ENCODE peak calls at places on chromosomes 5 and 9, in nine cellular contexts. C, I, H, Z, K, R, D, F and N are unnamed samples.

GRCh38 chr5:82314964-82315728 is 37.0 kb upstream of the RPS23 start:
- DNase-seq in C (no peak), I (peak), H (no peak), Z (no peak), K (no peak), R (no peak), D (no peak), F (no peak), N (no peak)

GRCh38 chr5:1051366-1051720 is 42.7 kb downstream of the NKD2 start:
- DNase-seq in C (no peak), I (no peak), H (no peak), Z (no peak), K (no peak), R (no peak), D (no peak), F (no peak), N (no peak)

GRCh38 chr5:102856374-102856748 is 101.3 kb downstream of the PAM start:
- DNase-seq in C (no peak), I (peak), H (no peak), Z (no peak), K (no peak), R (peak), D (no peak), F (no peak), N (no peak)

GRCh38 chr5:80874162-80874561 is 86.0 kb upstream of the RASGRF2 start:
- DNase-seq in C (no peak), I (no peak), H (no peak), Z (no peak), K (no peak), R (no peak), D (no peak), F (no peak), N (no peak)

GRCh38 chr9:87443461-87443860 is 54.2 kb upstream of the DAPK1 start:
- DNase-seq in C (no peak), I (no peak), H (no peak), Z (no peak), K (no peak), R (no peak), D (no peak), F (no peak), N (no peak)

GRCh38 chr5:15074651-15075050 is 203.1 kb upstream of the ANKH start:
- DNase-seq in C (no peak), I (no peak), H (no peak), Z (no peak), K (no peak), R (no peak), D (no peak), F (no peak), N (no peak)

GRCh38 chr9:38042626-38043359 is 26.2 kb downstream of the SHB start:
- DNase-seq in C (no peak), I (no peak), H (no peak), Z (no peak), K (no peak), R (no peak), D (no peak), F (no peak), N (no peak)

GRCh38 chr5:92309336-92309991 is 926.3 kb upstream of the ARRDC3 start:
- DNase-seq in C (no peak), I (peak), H (no peak), Z (no peak), K (no peak), R (peak), D (no peak), F (no peak), N (no peak)

GRCh38 chr9:108994695-108995094 is 18.6 kb downstream of the CTNNAL1 start:
- DNase-seq in C (no peak), I (no peak), H (no peak), Z (no peak), K (no peak), R (no peak), D (peak), F (peak), N (no peak)

GRCh38 chr5:172107606-172108005 is 80.4 kb downstream of the STK10 start:
- DNase-seq in C (no peak), I (peak), H (no peak), Z (no peak), K (peak), R (peak), D (no peak), F (no peak), N (no peak)

GRCh38 chr5:149719666-149720065 is 10.4 kb upstream of the PPARGC1B start:
- DNase-seq in C (no peak), I (no peak), H (no peak), Z (peak), K (no peak), R (no peak), D (peak), F (no peak), N (no peak)

GRCh38 chr5:100777680-100778281 is 125.3 kb downstream of the ST8SIA4 start:
- DNase-seq in C (no peak), I (peak), H (no peak), Z (peak), K (no peak), R (peak), D (peak), F (no peak), N (no peak)

GRCh38 chr9:75200892-75201470 is 112.7 kb downstream of the OSTF1 start:
- DNase-seq in C (peak), I (peak), H (no peak), Z (no peak), K (no peak), R (no peak), D (peak), F (no peak), N (no peak)

GRCh38 chr9:113454914-113455761 is 8.4 kb upstream of the RGS3 start:
- DNase-seq in C (no peak), I (peak), H (no peak), Z (no peak), K (no peak), R (peak), D (peak), F (peak), N (no peak)

GRCh38 chr5:146703899-146704298 is 174.7 kb downstream of the PPP2R2B start:
- DNase-seq in C (no peak), I (no peak), H (no peak), Z (no peak), K (no peak), R (no peak), D (no peak), F (no peak), N (no peak)

GRCh38 chr9:86732514-86732913 is 214.8 kb downstream of the GAS1 start:
- DNase-seq in C (no peak), I (peak), H (no peak), Z (no peak), K (no peak), R (no peak), D (no peak), F (no peak), N (no peak)

GRCh38 chr9:116646661-116647514 is 40.2 kb upstream of the TRIM32 start:
- DNase-seq in C (no peak), I (peak), H (no peak), Z (no peak), K (no peak), R (no peak), D (peak), F (no peak), N (no peak)

GRCh38 chr5:135964670-135965320 is 10.0 kb upstream of the LECT2 start:
- DNase-seq in C (no peak), I (no peak), H (no peak), Z (no peak), K (no peak), R (no peak), D (no peak), F (no peak), N (no peak)

GRCh38 chr5:76813982-76814562 is 4.8 kb upstream of the F2RL1 start:
- DNase-seq in C (no peak), I (peak), H (no peak), Z (no peak), K (no peak), R (no peak), D (no peak), F (no peak), N (no peak)

GRCh38 chr5:132418876-132419275 is 49.4 kb downstream of the SLC22A5 start:
- DNase-seq in C (no peak), I (no peak), H (no peak), Z (no peak), K (no peak), R (no peak), D (no peak), F (no peak), N (no peak)

GRCh38 chr5:76819851-76820280 is 1.0 kb downstream of the F2RL1 start:
- DNase-seq in C (no peak), I (peak), H (peak), Z (peak), K (no peak), R (no peak), D (peak), F (no peak), N (no peak)

GRCh38 chr5:14135621-14136020 is 7.5 kb upstream of the TRIO start:
- DNase-seq in C (no peak), I (no peak), H (no peak), Z (no peak), K (no peak), R (no peak), D (no peak), F (no peak), N (no peak)

GRCh38 chr5:146533260-146533857 is 17.4 kb upstream of the GPR151 start:
- DNase-seq in C (peak), I (peak), H (peak), Z (peak), K (peak), R (no peak), D (peak), F (peak), N (peak)

GRCh38 chr9:2622361-2623045 is 916 bp downstream of the VLDLR start:
- DNase-seq in C (peak), I (no peak), H (peak), Z (peak), K (peak), R (no peak), D (peak), F (peak), N (no peak)

GRCh38 chr5:150318613-150319483 is 16.1 kb upstream of the ARSI start:
- DNase-seq in C (no peak), I (no peak), H (no peak), Z (no peak), K (no peak), R (no peak), D (no peak), F (no peak), N (no peak)

GRCh38 chr5:40962207-40962955 is 53.1 kb downstream of the C7 start:
- DNase-seq in C (no peak), I (no peak), H (no peak), Z (no peak), K (no peak), R (no peak), D (no peak), F (no peak), N (no peak)

GRCh38 chr5:67660149-67660548 is 463.6 kb upstream of the CD180 start:
- DNase-seq in C (no peak), I (no peak), H (no peak), Z (no peak), K (no peak), R (no peak), D (no peak), F (no peak), N (no peak)

GRCh38 chr5:35861718-35862117 is 5.0 kb downstream of the IL7R start:
- DNase-seq in C (no peak), I (no peak), H (no peak), Z (no peak), K (no peak), R (no peak), D (no peak), F (no peak), N (no peak)

GRCh38 chr5:168209561-168209960 is 81.9 kb upstream of the WWC1 start:
- DNase-seq in C (no peak), I (no peak), H (no peak), Z (no peak), K (no peak), R (peak), D (no peak), F (no peak), N (no peak)
- TF ChIP-seq CTCF in C (no peak), I (no peak), H (no peak), Z (no peak), K (no peak), R (no peak), D (no peak), F (no peak), N (no peak)

GRCh38 chr9:103397868-103398600 is 402.9 kb downstream of the CYLC2 start:
- DNase-seq in C (peak), I (peak), H (peak), Z (peak), K (peak), R (no peak), D (peak), F (peak), N (no peak)
- TF ChIP-seq CTCF in C (peak), I (peak), H (peak), Z (peak), K (peak), R (no peak), D (peak), F (peak), N (peak)

GRCh38 chr5:154524181-154524580 is 46.2 kb upstream of the HAND1 start:
- DNase-seq in C (no peak), I (no peak), H (no peak), Z (no peak), K (no peak), R (no peak), D (no peak), F (no peak), N (no peak)
- TF ChIP-seq CTCF in C (no peak), I (no peak), H (no peak), Z (no peak), K (no peak), R (no peak), D (no peak), F (no peak), N (no peak)

DNA sequence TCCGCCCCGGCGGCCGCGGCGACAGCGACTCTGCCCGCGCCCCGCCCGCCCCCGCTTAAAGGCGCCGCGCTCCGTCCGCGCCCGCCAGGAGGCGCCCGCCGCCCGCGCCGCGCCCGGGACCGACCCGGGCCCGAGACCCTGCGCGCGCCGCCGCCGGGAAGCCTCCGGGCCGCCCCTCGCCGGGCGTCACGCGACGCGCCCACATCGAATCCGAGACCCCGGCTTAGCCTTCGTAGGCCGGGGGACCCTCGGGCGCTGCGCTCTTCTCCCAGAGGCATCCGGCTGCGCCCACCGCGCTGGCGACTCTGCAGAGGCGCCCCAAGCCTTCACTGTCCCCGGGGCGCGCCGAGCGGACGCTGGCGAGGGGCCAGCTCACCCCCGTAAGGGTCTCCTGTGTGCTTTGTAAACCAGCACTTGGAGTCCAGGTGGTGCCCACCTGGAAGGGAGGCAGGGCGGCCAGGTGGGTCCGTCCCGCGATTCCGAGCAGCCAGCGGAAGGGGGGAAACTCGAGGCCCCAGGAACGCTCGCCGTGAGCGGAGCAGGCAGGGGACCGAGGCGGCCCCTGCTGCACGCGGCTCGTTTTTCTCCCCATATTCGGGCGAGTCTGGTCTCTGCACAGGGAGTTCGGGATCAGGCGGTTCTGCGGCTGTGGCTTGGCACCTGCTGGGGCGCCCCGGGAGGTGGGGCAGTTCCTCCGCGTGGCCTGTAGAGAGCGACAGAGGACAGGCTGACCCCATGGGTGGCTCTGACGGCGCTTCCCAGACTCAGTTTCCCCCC is 432 bp upstream of the ABCA2 start:
- DNase-seq in C (peak), I (peak), H (peak), Z (peak), K (peak), R (no peak), D (peak), F (no peak), N (no peak)
- TF ChIP-seq CTCF in C (peak), I (peak), H (peak), Z (peak), K (no peak), R (peak), D (peak), F (peak), N (peak)

DNA sequence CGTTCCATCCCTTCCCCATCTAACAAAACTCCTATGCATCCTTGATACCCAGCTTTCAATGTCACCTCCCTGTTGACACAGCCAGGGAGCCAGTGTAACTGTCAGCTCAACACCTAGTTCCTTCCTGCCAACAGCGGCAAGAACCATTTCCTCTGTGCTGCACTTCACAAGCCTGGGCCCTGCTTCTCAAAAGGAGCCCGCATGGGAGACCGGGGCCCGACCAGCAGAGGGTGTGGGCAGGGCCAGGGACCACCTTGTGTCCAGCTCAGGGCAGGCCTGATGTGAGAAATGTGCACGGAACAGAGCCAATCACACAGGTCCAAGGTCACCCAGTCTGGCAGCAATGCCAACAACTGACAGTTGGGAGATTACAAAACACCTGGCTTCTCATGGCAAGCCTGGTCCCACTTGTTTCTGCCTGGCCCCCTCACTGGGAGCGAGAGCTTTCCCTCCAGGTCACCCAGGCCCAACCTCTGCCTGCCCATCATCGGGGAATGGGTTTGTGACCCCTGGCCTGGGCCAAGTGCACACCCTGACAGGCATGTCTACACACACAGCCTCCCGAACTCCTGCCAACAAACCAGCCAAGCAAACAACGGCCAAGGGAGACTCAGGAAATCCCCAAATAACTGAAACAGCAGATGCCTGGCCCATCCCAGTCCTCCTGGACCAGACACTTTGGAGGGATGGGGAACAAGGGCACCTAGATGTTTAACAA is 3.1 kb downstream of the RNF44 start:
- DNase-seq in C (no peak), I (no peak), H (no peak), Z (peak), K (no peak), R (no peak), D (no peak), F (no peak), N (no peak)
- TF ChIP-seq CTCF in C (no peak), I (no peak), H (no peak), Z (no peak), K (no peak), R (no peak), D (no peak), F (no peak), N (no peak)

GRCh38 chr9:93379051-93379450 is 72.4 kb upstream of the FAM120A start:
- DNase-seq in C (no peak), I (no peak), H (no peak), Z (no peak), K (no peak), R (no peak), D (no peak), F (no peak), N (no peak)
- TF ChIP-seq CTCF in C (peak), I (peak), H (peak), Z (no peak), K (peak), R (no peak), D (no peak), F (no peak), N (no peak)

GRCh38 chr5:58069846-58070245 is 390.0 kb downstream of the PLK2 start:
- DNase-seq in C (no peak), I (no peak), H (no peak), Z (peak), K (no peak), R (no peak), D (peak), F (no peak), N (no peak)

GRCh38 chr5:58066076-58066475 is 393.8 kb downstream of the PLK2 start:
- DNase-seq in C (no peak), I (no peak), H (no peak), Z (no peak), K (no peak), R (no peak), D (no peak), F (no peak), N (no peak)

GRCh38 chr5:58064799-58065198 is 395.1 kb downstream of the PLK2 start:
- DNase-seq in C (no peak), I (no peak), H (no peak), Z (no peak), K (no peak), R (no peak), D (no peak), F (no peak), N (no peak)

GRCh38 chr5:58069016-58069705 is 390.7 kb downstream of the PLK2 start:
- DNase-seq in C (no peak), I (no peak), H (no peak), Z (no peak), K (no peak), R (no peak), D (no peak), F (no peak), N (no peak)

DNA sequence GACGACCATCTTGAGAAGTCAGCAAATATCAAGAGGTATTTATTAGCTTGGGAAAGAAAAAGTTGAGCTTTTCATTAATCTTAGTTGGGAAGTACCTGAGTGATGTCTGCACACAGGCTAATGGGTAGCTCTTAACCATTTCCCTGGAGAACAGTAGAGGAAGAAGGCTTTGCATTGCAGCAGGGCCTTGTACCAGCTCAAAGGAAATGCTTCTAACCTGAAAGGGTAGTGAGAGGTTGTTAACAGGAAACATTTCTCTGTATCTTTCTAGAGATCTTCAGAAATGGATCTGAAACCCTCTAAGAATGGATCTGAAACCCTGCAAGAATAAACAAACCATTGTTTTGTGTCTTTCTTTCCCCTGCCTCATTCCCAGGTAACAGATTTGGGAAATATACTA is 393.3 kb downstream of the PLK2 start:
- DNase-seq in C (no peak), I (no peak), H (no peak), Z (no peak), K (no peak), R (no peak), D (no peak), F (no peak), N (no peak)
- TF ChIP-seq CTCF in C (no peak), I (no peak), H (no peak), Z (no peak), K (no peak), R (no peak), D (no peak), F (no peak), N (no peak)